ENCODE peak calls at places on chromosomes 12 and 14, in five cellular contexts. L, Y, G, S and A are unnamed samples. For H3K4me1, the result is how much of the 10 kb centered on the place peaks cover.

GRCh38 chr12:98229539-98229921 is 285.9 kb upstream of the TMPO start:
- DNase-seq in L (no peak), Y (no peak), G (no peak), S (no peak), A (no peak)

GRCh38 chr12:2054091-2055018 is 1.6 kb downstream of the CACNA1C start:
- DNase-seq in L (no peak), Y (no peak), G (no peak), S (no peak), A (no peak)

GRCh38 chr12:108611884-108612415 is 14.1 kb upstream of the TMEM119 start:
- DNase-seq in L (no peak), Y (no peak), G (no peak), S (no peak), A (peak)

GRCh38 chr14:76151398-76152332 is at the start of gene GPATCH2L:
- DNase-seq in L (peak), Y (peak), G (peak), S (peak), A (peak)

GRCh38 chr12:62714409-62715075 is 220.4 kb downstream of the PPM1H start:
- DNase-seq in L (peak), Y (peak), G (no peak), S (peak), A (no peak)

GRCh38 chr12:111699962-111700361 is 14.1 kb downstream of the ACAD10 start:
- DNase-seq in L (no peak), Y (no peak), G (no peak), S (no peak), A (no peak)

GRCh38 chr14:35402323-35403084 is 2.0 kb downstream of the NFKBIA start:
- DNase-seq in L (no peak), Y (peak), G (no peak), S (no peak), A (no peak)

GRCh38 chr12:34398706-34399630 is 376.7 kb downstream of the ALG10 start:
- DNase-seq in L (peak), Y (peak), G (peak), S (peak), A (peak)

GRCh38 chr14:91040545-91040944 is 19.9 kb downstream of the RPS6KA5 start:
- DNase-seq in L (no peak), Y (no peak), G (no peak), S (no peak), A (no peak)

GRCh38 chr14:43735926-43736325 is 771.2 kb downstream of the FSCB start:
- DNase-seq in L (no peak), Y (no peak), G (no peak), S (no peak), A (no peak)

GRCh38 chr14:105148604-105149145 is 19.9 kb downstream of the JAG2 start:
- DNase-seq in L (peak), Y (no peak), G (no peak), S (peak), A (peak)

GRCh38 chr12:95918194-95918993 is 24.0 kb downstream of the CCDC38 start:
- DNase-seq in L (no peak), Y (peak), G (no peak), S (no peak), A (peak)

GRCh38 chr14:104794099-104794498 is 1.4 kb downstream of the AKT1 start:
- DNase-seq in L (no peak), Y (no peak), G (no peak), S (peak), A (peak)

GRCh38 chr12:93573552-93574223 is 1.2 kb downstream of the SOCS2 start:
- DNase-seq in L (no peak), Y (peak), G (no peak), S (no peak), A (no peak)

GRCh38 chr12:57844725-57845477 is 1.6 kb downstream of the CTDSP2 start:
- DNase-seq in L (peak), Y (peak), G (no peak), S (peak), A (peak)

GRCh38 chr12:102912258-102912657 is 4.8 kb downstream of the PAH start:
- DNase-seq in L (no peak), Y (no peak), G (no peak), S (no peak), A (no peak)

GRCh38 chr14:105050551-105050897 is 14.7 kb downstream of the GPR132 start:
- DNase-seq in L (no peak), Y (no peak), G (no peak), S (no peak), A (peak)

GRCh38 chr12:77231548-77231947 is 166.2 kb upstream of the E2F7 start:
- DNase-seq in L (peak), Y (peak), G (no peak), S (peak), A (peak)

GRCh38 chr14:69261761-69262331 is 1.9 kb downstream of the GALNT16 start:
- DNase-seq in L (peak), Y (no peak), G (no peak), S (peak), A (peak)

GRCh38 chr14:69260246-69260978 is 454 bp downstream of the GALNT16 start:
- DNase-seq in L (no peak), Y (no peak), G (no peak), S (no peak), A (peak)

GRCh38 chr14:69259531-69260245 is at the start of gene GALNT16:
- DNase-seq in L (peak), Y (no peak), G (no peak), S (peak), A (peak)

GRCh38 chr14:69262516-69262915 is 2.6 kb downstream of the GALNT16 start:
- DNase-seq in L (no peak), Y (no peak), G (no peak), S (no peak), A (no peak)

GRCh38 chr14:69260979-69261605 is 1.1 kb downstream of the GALNT16 start:
- DNase-seq in L (peak), Y (no peak), G (no peak), S (peak), A (peak)
- H3K4me3 ChIP-seq in L (peak), Y (peak), G (peak), S (peak), A (peak)

GRCh38 chr14:64704743-64705405 is 650 bp downstream of the PLEKHG3 start:
- DNase-seq in L (no peak), Y (no peak), G (no peak), S (no peak), A (peak)

GRCh38 chr14:64704145-64704742 is at the start of gene PLEKHG3:
- DNase-seq in L (peak), Y (peak), G (no peak), S (peak), A (peak)

GRCh38 chr14:64702493-64703392 is 1.5 kb upstream of the PLEKHG3 start:
- DNase-seq in L (no peak), Y (no peak), G (no peak), S (no peak), A (no peak)

GRCh38 chr14:64701660-64702059 is 2.6 kb upstream of the PLEKHG3 start:
- DNase-seq in L (no peak), Y (no peak), G (no peak), S (no peak), A (no peak)

DNA sequence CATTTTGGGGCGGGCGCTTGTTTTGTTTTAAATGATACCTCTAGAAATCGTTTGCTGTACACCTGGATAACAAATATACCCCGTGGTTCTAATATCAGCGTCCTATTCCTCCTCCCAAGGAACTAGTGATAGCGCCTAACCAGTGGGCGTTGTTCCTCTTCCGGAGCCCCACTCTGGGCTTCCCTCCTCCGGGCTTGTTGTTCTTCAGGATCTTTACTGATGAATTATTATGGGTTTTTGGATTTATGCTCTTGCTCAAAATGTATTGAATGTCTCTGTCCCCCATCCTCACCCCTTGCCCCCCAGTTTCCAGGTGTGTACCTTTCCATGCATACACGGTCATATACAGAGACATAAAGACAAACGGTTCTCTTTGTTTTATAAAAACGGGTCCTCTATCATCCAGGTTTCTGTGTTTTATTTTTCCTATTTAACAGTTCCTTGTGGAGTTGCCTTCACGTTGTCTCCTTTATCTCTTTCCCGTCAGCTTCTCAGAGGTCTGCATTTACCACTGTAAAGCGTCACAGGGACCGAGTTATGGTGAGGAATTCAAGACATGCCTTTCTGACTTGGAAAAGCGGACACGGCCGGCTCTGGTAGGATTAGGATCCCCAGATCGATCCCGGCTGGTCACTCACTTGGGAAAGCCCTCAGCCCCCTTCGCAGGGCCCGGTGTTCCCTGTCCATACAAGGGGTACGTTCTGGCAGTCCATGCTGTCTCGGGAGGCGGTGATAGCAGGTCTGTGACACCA is 655 bp upstream of the PLEKHG3 start:
- DNase-seq in L (no peak), Y (no peak), G (no peak), S (no peak), A (no peak)
- H3K4me1 ChIP-seq in L (half or more), Y (under half), G (under half), S (under half), A (under half)

GRCh38 chr14:96273629-96274028 is 17.6 kb downstream of the BDKRB1 start:
- DNase-seq in L (no peak), Y (no peak), G (peak), S (no peak), A (no peak)

GRCh38 chr14:96275182-96276112 is 19.4 kb downstream of the BDKRB1 start:
- DNase-seq in L (peak), Y (peak), G (peak), S (peak), A (peak)

GRCh38 chr14:96271421-96271762 is 15.4 kb downstream of the BDKRB1 start:
- DNase-seq in L (no peak), Y (no peak), G (no peak), S (no peak), A (no peak)

GRCh38 chr14:96272777-96273471 is 16.9 kb downstream of the BDKRB1 start:
- DNase-seq in L (no peak), Y (no peak), G (peak), S (no peak), A (peak)

DNA sequence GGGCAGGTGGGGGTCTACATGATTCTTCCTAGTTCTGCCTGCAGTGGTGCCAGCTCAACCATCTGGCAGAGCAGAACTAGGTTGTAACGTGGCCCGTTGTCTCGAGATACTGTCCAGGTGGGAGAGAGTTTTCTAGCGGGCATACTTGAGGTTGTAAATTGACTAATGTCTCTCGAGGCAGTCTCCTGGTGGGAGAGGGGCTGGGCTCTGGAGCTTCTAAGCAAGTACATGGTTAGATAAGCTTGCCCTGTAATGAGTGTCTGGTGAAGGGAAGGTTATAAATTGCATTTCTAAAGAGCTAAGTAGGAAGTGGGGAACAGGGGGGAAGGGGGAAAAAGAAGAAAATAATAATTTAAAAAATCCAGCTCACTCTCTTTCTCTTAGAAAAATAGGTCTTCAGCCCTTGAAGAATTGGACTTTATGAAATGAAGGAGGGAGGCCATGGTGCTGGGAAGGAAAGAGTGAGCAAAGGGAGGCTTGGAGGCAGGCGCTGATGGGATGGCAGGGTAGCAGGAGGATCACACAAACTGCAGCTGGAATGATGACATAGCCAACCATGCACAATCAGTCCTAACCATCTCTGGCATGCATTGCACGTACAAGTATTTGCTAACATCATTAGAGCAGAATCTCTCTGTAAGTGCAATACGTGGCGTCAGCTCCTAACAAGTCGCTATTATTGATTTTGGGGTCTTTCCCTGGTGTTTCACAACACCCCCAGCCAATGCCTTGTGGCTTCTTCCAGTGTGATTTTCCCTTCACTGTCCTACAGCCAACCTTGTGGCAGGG is 18.3 kb downstream of the BDKRB1 start:
- DNase-seq in L (no peak), Y (no peak), G (peak), S (no peak), A (peak)
- TF ChIP-seq CTCF in L (no peak), Y (no peak), G (no peak), S (no peak), A (no peak)

GRCh38 chr12:16197600-16197999 is 79.9 kb downstream of the SLC15A5 start:
- DNase-seq in L (no peak), Y (no peak), G (no peak), S (no peak), A (no peak)

DNA sequence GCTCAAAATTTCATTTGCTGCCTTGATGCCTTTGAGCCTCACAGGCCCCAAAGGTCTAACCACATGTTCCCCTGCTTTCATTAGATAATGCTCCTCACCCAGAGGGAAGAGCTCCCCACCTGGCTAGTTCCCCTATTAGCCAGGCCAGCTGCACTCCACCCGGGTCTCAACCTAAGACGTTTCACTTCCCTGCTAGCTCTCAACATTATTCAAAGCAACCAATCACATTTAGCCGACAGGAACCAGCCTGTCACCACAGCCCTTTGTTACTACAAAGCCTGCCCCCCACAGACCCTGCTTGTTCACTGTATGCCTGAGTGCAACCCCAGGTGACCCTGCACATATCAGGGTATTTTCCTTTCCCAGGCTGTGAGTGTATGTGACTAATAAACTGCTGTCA is 78.6 kb downstream of the SLC15A5 start:
- DNase-seq in L (no peak), Y (no peak), G (no peak), S (no peak), A (no peak)
- H3K4me3 ChIP-seq in L (no peak), Y (no peak), G (no peak), S (no peak), A (no peak)

DNA sequence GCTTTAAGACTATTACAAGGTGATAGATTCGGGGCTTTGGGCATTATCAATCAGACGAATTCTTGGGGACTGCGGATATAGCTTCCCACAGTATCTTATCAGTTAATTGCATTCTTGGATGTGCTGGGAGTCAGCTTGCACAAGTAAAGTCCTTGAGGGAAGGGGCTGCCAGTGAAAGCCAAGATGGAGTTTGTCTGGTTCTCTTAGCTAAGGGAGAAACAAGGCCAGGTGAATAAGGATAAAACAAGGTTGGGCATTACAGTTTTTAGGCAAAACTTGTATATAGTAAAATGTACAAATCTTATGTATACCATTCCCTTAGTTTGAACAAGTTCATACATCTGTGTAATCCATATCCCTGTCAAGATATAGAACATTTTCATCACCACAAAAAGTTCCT is 5.5 kb downstream of the FBXO34 start:
- DNase-seq in L (no peak), Y (no peak), G (no peak), S (no peak), A (no peak)
- H3K4me1 ChIP-seq in L (half or more), Y (under half), G (under half), S (half or more), A (under half)

DNA sequence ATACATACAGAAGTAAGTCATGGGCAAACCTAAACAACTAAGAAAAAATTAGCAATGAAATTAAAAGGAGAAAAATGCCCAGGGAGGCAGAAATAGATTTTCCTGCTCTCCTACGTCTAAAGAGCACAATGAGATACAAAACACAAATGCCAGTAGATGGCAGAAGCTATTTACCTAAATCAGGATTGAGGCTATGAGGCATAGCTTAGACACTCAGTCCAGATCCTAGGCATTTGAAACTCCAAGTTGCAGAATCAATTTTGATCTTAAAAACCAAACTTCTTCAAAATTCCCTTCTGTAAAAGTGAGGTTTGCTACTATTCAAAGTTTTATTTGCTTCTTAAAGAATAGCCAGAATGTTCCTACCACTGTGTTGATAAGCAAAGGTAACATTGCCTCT is 368.6 kb downstream of the DAD1 start:
- DNase-seq in L (no peak), Y (no peak), G (no peak), S (no peak), A (no peak)
- TF ChIP-seq CTCF in L (peak), Y (no peak), G (no peak), S (no peak), A (no peak)